ENCODE peak calls at places on chromosome 2, in seven cellular contexts. K is astrocyte of the spinal cord, M is Peyer's patch, S is lower leg skin, L is IMR-90, B is PC-3, I is AG04449. D is an unnamed sample.

GRCh38 chr2:11798946-11799495 is 52.6 kb downstream of the LPIN1 start:
- DNase-seq in K (no peak), M (no peak), S (peak; percentile 48), L (no peak), B (no peak), I (no peak), D (peak; percentile 17)

GRCh38 chr2:15556311-15556930 is 4.7 kb downstream of the NBAS start:
- DNase-seq in K (no peak), M (no peak), S (no peak), L (no peak), B (no peak), I (no peak), D (no peak)

GRCh38 chr2:28683100-28683706 is 68.4 kb upstream of the PPP1CB start:
- DNase-seq in K (peak; percentile 93), M (peak; percentile 75), S (no peak), L (peak; percentile 86), B (peak; percentile 39), I (no peak), D (peak; percentile 84)

GRCh38 chr2:159710601-159711180 is 1.6 kb upstream of the MARCHF7 start:
- DNase-seq in K (peak; percentile 14), M (no peak), S (no peak), L (peak; percentile 73), B (peak; percentile 32), I (no peak), D (no peak)

GRCh38 chr2:203659650-203660049 is 46.8 kb upstream of the CD28 start:
- DNase-seq in K (no peak), M (no peak), S (no peak), L (no peak), B (no peak), I (no peak), D (no peak)

GRCh38 chr2:219081701-219082331 is 21.1 kb upstream of the IHH start:
- DNase-seq in K (no peak), M (peak; percentile 62), S (no peak), L (no peak), B (no peak), I (no peak), D (no peak)

GRCh38 chr2:42569116-42569711 is 782 bp downstream of the MTA3 start:
- DNase-seq in K (peak; percentile 33), M (peak; percentile 40), S (peak; percentile 80), L (peak; percentile 12), B (peak; percentile 22), I (no peak), D (peak; percentile 52)

GRCh38 chr2:168456526-168457176 is 579 bp downstream of the CERS6 start:
- DNase-seq in K (peak; percentile 29), M (peak; percentile 60), S (no peak), L (peak; percentile 13), B (peak; percentile 33), I (no peak), D (peak; percentile 75)

GRCh38 chr2:7458066-7458465 is 540.9 kb downstream of the RNF144A start:
- DNase-seq in K (no peak), M (no peak), S (no peak), L (no peak), B (no peak), I (no peak), D (no peak)

GRCh38 chr2:226906439-226906796 is 70.6 kb downstream of the RHBDD1 start:
- DNase-seq in K (no peak), M (no peak), S (no peak), L (no peak), B (no peak), I (no peak), D (no peak)

GRCh38 chr2:64177315-64177714 is 33.1 kb upstream of the PELI1 start:
- DNase-seq in K (no peak), M (no peak), S (no peak), L (peak; percentile 15), B (no peak), I (no peak), D (no peak)

GRCh38 chr2:220057922-220058321 is 430.5 kb downstream of the SLC4A3 start:
- DNase-seq in K (no peak), M (no peak), S (no peak), L (no peak), B (no peak), I (no peak), D (no peak)

GRCh38 chr2:128304715-128305554 is 13.7 kb downstream of the HS6ST1 start:
- DNase-seq in K (peak; percentile 96), M (peak; percentile 70), S (peak; percentile 94), L (peak; percentile 98), B (peak; percentile 93), I (peak; percentile 89), D (no peak)

GRCh38 chr2:204923957-204924356 is 378.7 kb downstream of the PARD3B start:
- DNase-seq in K (no peak), M (no peak), S (no peak), L (no peak), B (no peak), I (no peak), D (no peak)

DNA sequence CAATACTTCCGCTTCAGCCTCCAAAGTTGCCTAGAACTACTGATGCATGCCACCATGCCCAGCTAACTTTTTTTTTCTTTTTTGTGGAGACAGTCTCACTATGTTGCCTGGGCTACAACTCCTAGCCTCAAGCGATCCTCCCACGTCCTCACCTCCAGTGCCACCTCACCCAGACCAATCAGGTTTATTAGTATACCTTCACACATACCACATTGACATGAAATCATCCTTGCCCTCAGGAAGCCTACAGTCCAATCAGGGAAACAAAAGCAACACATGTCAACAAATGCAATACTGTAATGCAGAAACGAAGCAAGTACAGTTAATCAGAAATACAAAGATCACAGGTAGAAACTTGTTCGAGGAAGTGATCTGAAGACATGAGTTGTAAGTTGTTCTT is 4.0 kb downstream of the TRIP12 start:
- DNase-seq in K (no peak), M (no peak), S (no peak), L (no peak), B (no peak), I (no peak), D (no peak)
- H3K4me3 ChIP-seq in K (no peak overlapping the region), M (no peak overlapping the region), S (no peak overlapping the region), L (no peak overlapping the region), B (no peak overlapping the region), I (no peak overlapping the region), D (no peak overlapping the region)

GRCh38 chr2:161415041-161415440 is 1.1 kb upstream of the TBR1 start:
- DNase-seq in K (no peak), M (no peak), S (no peak), L (no peak), B (peak; percentile 31), I (no peak), D (no peak)

GRCh38 chr2:161415467-161416293 is 417 bp upstream of the TBR1 start:
- DNase-seq in K (no peak), M (no peak), S (no peak), L (no peak), B (no peak), I (no peak), D (no peak)

GRCh38 chr2:161417428-161418274 is 1.6 kb downstream of the TBR1 start:
- DNase-seq in K (no peak), M (no peak), S (no peak), L (no peak), B (no peak), I (no peak), D (no peak)

GRCh38 chr2:161416633-161417427 is 733 bp downstream of the TBR1 start:
- DNase-seq in K (no peak), M (no peak), S (no peak), L (no peak), B (no peak), I (no peak), D (no peak)

DNA sequence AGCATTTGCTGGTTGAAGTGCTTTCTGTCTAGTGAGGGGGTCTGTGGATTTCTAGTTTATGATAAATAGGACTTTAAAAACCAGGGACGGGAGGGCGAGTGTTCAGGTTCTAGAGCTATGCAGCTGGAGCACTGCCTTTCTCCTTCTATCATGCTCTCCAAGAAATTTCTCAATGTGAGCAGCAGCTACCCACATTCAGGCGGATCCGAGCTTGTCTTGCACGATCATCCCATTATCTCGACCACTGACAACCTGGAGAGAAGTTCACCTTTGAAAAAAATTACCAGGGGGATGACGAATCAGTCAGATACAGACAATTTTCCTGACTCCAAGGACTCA is at the start of gene TBR1:
- DNase-seq in K (peak; percentile 7), M (no peak), S (no peak), L (no peak), B (no peak), I (no peak), D (no peak)
- H3K4me3 ChIP-seq in K (no peak within 1 kb of the TSS), M (peak within 1 kb of the TSS; percentile 52), S (no peak within 1 kb of the TSS), L (no peak within 1 kb of the TSS), B (peak within 1 kb of the TSS; percentile 65), I (no peak within 1 kb of the TSS), D (peak within 1 kb of the TSS; percentile 74)

GRCh38 chr2:71618327-71619113 is 165.2 kb downstream of the DYSF start:
- DNase-seq in K (no peak), M (peak; percentile 34), S (peak; percentile 80), L (no peak), B (no peak), I (no peak), D (peak; percentile 75)
- H3K4me3 ChIP-seq in K (no peak overlapping the region), M (no peak overlapping the region), S (no peak overlapping the region), L (no peak overlapping the region), B (no peak overlapping the region), I (no peak overlapping the region), D (no peak overlapping the region)

GRCh38 chr2:239348563-239349447 is 52.0 kb downstream of the HDAC4 start:
- DNase-seq in K (peak; percentile 46), M (peak; percentile 84), S (peak; percentile 80), L (no peak), B (no peak), I (no peak), D (no peak)

GRCh38 chr2:239353697-239354096 is 47.1 kb downstream of the HDAC4 start:
- DNase-seq in K (no peak), M (no peak), S (no peak), L (no peak), B (no peak), I (no peak), D (no peak)

GRCh38 chr2:239346676-239347075 is 54.1 kb downstream of the HDAC4 start:
- DNase-seq in K (no peak), M (no peak), S (no peak), L (no peak), B (no peak), I (no peak), D (no peak)

GRCh38 chr2:239351687-239352086 is 49.1 kb downstream of the HDAC4 start:
- DNase-seq in K (no peak), M (peak; percentile 40), S (peak; percentile 66), L (no peak), B (no peak), I (no peak), D (no peak)

GRCh38 chr2:239349448-239350135 is 51.2 kb downstream of the HDAC4 start:
- DNase-seq in K (peak; percentile 80), M (peak; percentile 42), S (peak; percentile 84), L (no peak), B (no peak), I (no peak), D (no peak)
- H3K4me3 ChIP-seq in K (no peak overlapping the region), M (no peak overlapping the region), S (no peak overlapping the region), L (no peak overlapping the region), B (no peak overlapping the region), I (no peak overlapping the region), D (no peak overlapping the region)

GRCh38 chr2:25249785-25250184 is 81.4 kb upstream of the POMC start:
- DNase-seq in K (no peak), M (no peak), S (no peak), L (no peak), B (no peak), I (no peak), D (no peak)
- H3K4me3 ChIP-seq in K (no peak overlapping the region), M (no peak overlapping the region), S (no peak overlapping the region), L (no peak overlapping the region), B (no peak overlapping the region), I (no peak overlapping the region), D (no peak overlapping the region)

GRCh38 chr2:68775272-68775847 is 40.7 kb downstream of the ARHGAP25 start:
- DNase-seq in K (no peak), M (no peak), S (no peak), L (no peak), B (no peak), I (no peak), D (no peak)
- H3K4me3 ChIP-seq in K (no peak overlapping the region), M (peak overlapping the region; percentile 44), S (peak overlapping the region; percentile 15), L (no peak overlapping the region), B (no peak overlapping the region), I (no peak overlapping the region), D (peak overlapping the region; percentile 64)